ENCODE peak calls at places on chromosomes 7 and 10, in seven cellular contexts. X, Z, C, I, D, V and A are unnamed samples.

GRCh38 chr7:1454471-1455065 is 4.7 kb downstream of the MICALL2 start:
- DNase-seq in X (no peak), Z (no peak), C (peak), I (no peak), D (no peak), V (no peak), A (no peak)

GRCh38 chr10:121708921-121709625 is 110.8 kb upstream of the FGFR2 start:
- DNase-seq in X (no peak), Z (no peak), C (no peak), I (no peak), D (no peak), V (no peak), A (no peak)

GRCh38 chr10:79184141-79184625 is 115.4 kb downstream of the ZMIZ1 start:
- DNase-seq in X (peak), Z (peak), C (no peak), I (no peak), D (peak), V (no peak), A (no peak)

GRCh38 chr10:36393800-36394199 is 731.6 kb upstream of the ANKRD30A start:
- DNase-seq in X (peak), Z (no peak), C (no peak), I (no peak), D (peak), V (no peak), A (no peak)

GRCh38 chr7:30463400-30464145 is 15.0 kb downstream of the NOD1 start:
- DNase-seq in X (no peak), Z (no peak), C (no peak), I (no peak), D (no peak), V (no peak), A (no peak)

GRCh38 chr7:107560898-107561516 is 2.7 kb downstream of the COG5 start:
- DNase-seq in X (no peak), Z (no peak), C (no peak), I (no peak), D (peak), V (no peak), A (no peak)

GRCh38 chr7:144670251-144670650 is 165.6 kb downstream of the TPK1 start:
- DNase-seq in X (no peak), Z (peak), C (no peak), I (no peak), D (peak), V (no peak), A (no peak)

GRCh38 chr7:149624006-149624405 is 126.4 kb upstream of the ZNF746 start:
- DNase-seq in X (peak), Z (no peak), C (no peak), I (peak), D (peak), V (peak), A (peak)

GRCh38 chr10:132396495-132397035 is 435 bp upstream of the PWWP2B start:
- DNase-seq in X (peak), Z (no peak), C (no peak), I (peak), D (no peak), V (peak), A (peak)

GRCh38 chr10:96697438-96697837 is 22.9 kb downstream of the PIK3AP1 start:
- DNase-seq in X (no peak), Z (no peak), C (no peak), I (no peak), D (no peak), V (no peak), A (no peak)

GRCh38 chr10:69239816-69240434 is 19.8 kb downstream of the HKDC1 start:
- DNase-seq in X (no peak), Z (no peak), C (no peak), I (no peak), D (no peak), V (no peak), A (no peak)

GRCh38 chr10:116768786-116769185 is 26.4 kb upstream of the HSPA12A start:
- DNase-seq in X (no peak), Z (no peak), C (no peak), I (no peak), D (no peak), V (no peak), A (no peak)

GRCh38 chr7:386385-386784 is 96.4 kb downstream of the FOXL3 start:
- DNase-seq in X (no peak), Z (no peak), C (no peak), I (no peak), D (no peak), V (no peak), A (no peak)